ENCODE peak calls at places on chromosomes 4 and X, in six cellular contexts. F is cardiac septum; N is RPMI8226; U is fibroblast of lung; L is stimulated activated CD4-positive, alpha-beta T cell treated with anti-CD3 and anti-CD28 coated beads, Interleukin-4, amount 100 ng/mL, for 48 hours; S is fibroblast of pulmonary artery. H is an unnamed sample.

GRCh38 chr4:57089549-57089948 is 20.6 kb downstream of the IGFBP7 start:
- DNase-seq in S (no peak), N (no peak), F (no peak), L (no peak), U (no peak), H (no peak)

GRCh38 chr4:16867827-16868226 is 30.6 kb downstream of the LDB2 start:
- DNase-seq in L (no peak), F (no peak), U (no peak), N (no peak), S (no peak), H (no peak)

GRCh38 chrX:115563633-115564182 is 2.7 kb downstream of the PLS3 start:
- DNase-seq in N (no peak), S (peak; percentile 24), L (no peak), F (no peak), U (no peak), H (no peak)

GRCh38 chr4:74235135-74235534 is 73.1 kb upstream of the EPGN start:
- DNase-seq in S (no peak), L (no peak), U (no peak), N (no peak), F (no peak), H (no peak)

GRCh38 chr4:6694177-6694901 is 661 bp downstream of the S100P start:
- DNase-seq in S (no peak), L (no peak), F (no peak), N (no peak), U (no peak), H (no peak)

GRCh38 chrX:94871640-94872039 is 1197.6 kb downstream of the FAM133A start:
- DNase-seq in N (no peak), U (no peak), S (no peak), L (no peak), F (no peak), H (no peak)

GRCh38 chrX:154730271-154730883 is 20.5 kb downstream of the GAB3 start:
- DNase-seq in S (peak; percentile 88), L (no peak), F (no peak), N (no peak), U (peak; percentile 81), H (no peak)

GRCh38 chr4:176999943-177000543 is 207.3 kb upstream of the VEGFC start:
- DNase-seq in S (no peak), U (no peak), N (no peak), F (no peak), L (no peak), H (no peak)

GRCh38 chrX:132664273-132664672 is 175.4 kb upstream of the MBNL3 start:
- DNase-seq in F (no peak), N (no peak), U (no peak), L (no peak), S (no peak), H (no peak)

GRCh38 chrX:14505648-14506047 is 23.7 kb upstream of the GLRA2 start:
- DNase-seq in N (no peak), F (no peak), L (no peak), S (no peak), U (no peak), H (no peak)

GRCh38 chr4:110198472-110199419 is at the start of gene ELOVL6:
- DNase-seq in S (peak; percentile 83), U (peak; percentile 78), N (peak; percentile 83), L (peak; percentile 21), F (peak; percentile 77), H (peak; percentile 57)

GRCh38 chr4:32172761-32173160 is 1452.6 kb downstream of the PCDH7 start:
- DNase-seq in U (peak; percentile 68), F (no peak), S (peak; percentile 53), N (no peak), L (no peak), H (no peak)

GRCh38 chr4:152077582-152077981 is 316.8 kb upstream of the GATB start:
- DNase-seq in N (no peak), F (no peak), L (no peak), U (no peak), S (no peak), H (no peak)

GRCh38 chr4:7753271-7753670 is 186.4 kb downstream of the AFAP1 start:
- DNase-seq in N (peak; percentile 87), F (no peak), S (no peak), L (no peak), U (peak; percentile 54), H (no peak)